ENCODE peak calls at places on chromosome 15, in four cellular contexts. J, S, R and X are unnamed samples.

GRCh38 chr15:79635149-79635771 is 203.1 kb downstream of the MINAR1 start:
- DNase-seq in J (no peak), S (no peak), R (no peak), X (no peak)

GRCh38 chr15:99421172-99421656 is 144.6 kb upstream of the MEF2A start:
- DNase-seq in J (no peak), S (peak; percentile 29), R (no peak), X (peak; percentile 17)

GRCh38 chr15:80581976-80582375 is 113.1 kb upstream of the ABHD17C start:
- DNase-seq in J (no peak), S (peak; percentile 52), R (no peak), X (no peak)

GRCh38 chr15:31175484-31175883 is 74.0 kb upstream of the TRPM1 start:
- DNase-seq in J (no peak), S (no peak), R (no peak), X (no peak)

GRCh38 chr15:37102315-37103021 is 2.1 kb upstream of the MEIS2 start:
- DNase-seq in J (no peak), S (peak; percentile 71), R (no peak), X (no peak)

GRCh38 chr15:67183443-67184169 is 70.9 kb downstream of the AAGAB start:
- DNase-seq in J (no peak), S (peak; percentile 78), R (no peak), X (peak; percentile 67)

GRCh38 chr15:88646088-88646405 is 7.2 kb downstream of the ISG20 start:
- DNase-seq in J (no peak), S (no peak), R (no peak), X (no peak)

GRCh38 chr15:42591238-42591936 is 16.0 kb downstream of the STARD9 start:
- DNase-seq in J (no peak), S (no peak), R (no peak), X (no peak)

GRCh38 chr15:58458076-58458475 is 26.3 kb downstream of the LIPC start:
- DNase-seq in J (no peak), S (no peak), R (no peak), X (no peak)

GRCh38 chr15:78768531-78769408 is 42.5 kb downstream of the ADAMTS7 start:
- DNase-seq in J (no peak), S (peak; percentile 59), R (no peak), X (peak; percentile 37)

GRCh38 chr15:52255008-52255407 is 40.6 kb downstream of the MYO5C start:
- DNase-seq in J (no peak), S (no peak), R (no peak), X (no peak)

GRCh38 chr15:69414702-69415161 is 583 bp downstream of the KIF23 start:
- DNase-seq in J (no peak), S (no peak), R (no peak), X (peak; percentile 62)